ENCODE peak calls at places on chromosomes 5 and 9, in five cellular contexts. J, M, A, E and Q are unnamed samples. For H3K27me3, the result is how much of the 10 kb centered on the place peaks cover.

GRCh38 chr9:97842960-97843359 is 10.1 kb upstream of the FOXE1 start:
- DNase-seq in J (no peak), M (no peak), A (no peak), E (no peak), Q (no peak)

GRCh38 chr5:168948746-168949145 is 352.2 kb downstream of the SLIT3 start:
- DNase-seq in J (no peak), M (no peak), A (no peak), E (no peak), Q (no peak)

GRCh38 chr9:99823392-99824377 is 2.0 kb downstream of the NR4A3 start:
- DNase-seq in J (peak), M (peak), A (peak), E (peak), Q (peak)

GRCh38 chr9:93258818-93259489 is 75.0 kb downstream of the WNK2 start:
- DNase-seq in J (no peak), M (no peak), A (no peak), E (peak), Q (peak)

GRCh38 chr5:57447656-57448055 is 35.0 kb downstream of the ACTBL2 start:
- DNase-seq in J (peak), M (no peak), A (no peak), E (no peak), Q (no peak)

GRCh38 chr5:64789457-64789856 is 20.7 kb downstream of the CWC27 start:
- DNase-seq in J (peak), M (no peak), A (no peak), E (no peak), Q (no peak)

GRCh38 chr9:21110708-21111576 is 30.7 kb downstream of the IFNW1 start:
- DNase-seq in J (peak), M (no peak), A (peak), E (no peak), Q (no peak)

GRCh38 chr5:91311697-91312501 is 71.2 kb downstream of the ARRDC3 start:
- DNase-seq in J (peak), M (peak), A (peak), E (peak), Q (peak)

GRCh38 chr9:16626577-16627130 is 243.8 kb downstream of the BNC2 start:
- DNase-seq in J (peak), M (no peak), A (peak), E (no peak), Q (no peak)

GRCh38 chr9:15642369-15642962 is 89.6 kb downstream of the CCDC171 start:
- DNase-seq in J (peak), M (no peak), A (peak), E (no peak), Q (no peak)

GRCh38 chr5:35198681-35199080 is 31.6 kb downstream of the PRLR start:
- DNase-seq in J (no peak), M (no peak), A (no peak), E (no peak), Q (no peak)

GRCh38 chr9:137459601-137460362 is 648 bp upstream of the NSMF start:
- DNase-seq in J (no peak), M (no peak), A (no peak), E (no peak), Q (no peak)

GRCh38 chr5:74761241-74761640 is 5.7 kb downstream of the GFM2 start:
- DNase-seq in J (peak), M (no peak), A (no peak), E (no peak), Q (no peak)

GRCh38 chr9:8301296-8301695 is 501.7 kb upstream of the DMAC1 start:
- DNase-seq in J (no peak), M (no peak), A (no peak), E (no peak), Q (no peak)

GRCh38 chr5:169970911-169971436 is 9.3 kb downstream of the INSYN2B start:
- DNase-seq in J (peak), M (no peak), A (no peak), E (peak), Q (no peak)

GRCh38 chr9:131397100-131397790 is 3.4 kb downstream of the PRRC2B start:
- DNase-seq in J (peak), M (no peak), A (peak), E (no peak), Q (no peak)

GRCh38 chr5:39198080-39198479 is 21.3 kb downstream of the FYB1 start:
- DNase-seq in J (no peak), M (no peak), A (no peak), E (no peak), Q (no peak)

GRCh38 chr9:133133680-133134418 is 12.8 kb upstream of the RALGDS start:
- DNase-seq in J (peak), M (peak), A (peak), E (peak), Q (peak)

GRCh38 chr5:14227501-14227900 is 84.4 kb downstream of the TRIO start:
- DNase-seq in J (no peak), M (no peak), A (no peak), E (no peak), Q (no peak)

GRCh38 chr5:106312360-106312759 is 1358.4 kb downstream of the EFNA5 start:
- DNase-seq in J (peak), M (no peak), A (no peak), E (no peak), Q (no peak)

GRCh38 chr5:157252741-157253465 is 13.0 kb upstream of the CYFIP2 start:
- DNase-seq in J (peak), M (no peak), A (no peak), E (peak), Q (no peak)

GRCh38 chr5:64727150-64727549 is 36.8 kb downstream of the SHISAL2B start:
- DNase-seq in J (no peak), M (no peak), A (no peak), E (no peak), Q (no peak)

GRCh38 chr9:128218172-128218517 is 15.0 kb downstream of the DNM1 start:
- DNase-seq in J (no peak), M (no peak), A (no peak), E (no peak), Q (no peak)

GRCh38 chr5:58156354-58156753 is 303.5 kb downstream of the PLK2 start:
- DNase-seq in J (peak), M (no peak), A (no peak), E (no peak), Q (no peak)

GRCh38 chr5:135456238-135457099 is 4.3 kb upstream of the TIFAB start:
- DNase-seq in J (peak), M (peak), A (no peak), E (peak), Q (peak)

GRCh38 chr9:93319992-93320490 is 131.4 kb upstream of the FAM120A start:
- DNase-seq in J (no peak), M (no peak), A (no peak), E (no peak), Q (no peak)

GRCh38 chr9:18255158-18255629 is 218.8 kb upstream of the ADAMTSL1 start:
- DNase-seq in J (peak), M (peak), A (peak), E (peak), Q (peak)

GRCh38 chr5:10987881-10988504 is 227.0 kb upstream of the DAP start:
- DNase-seq in J (no peak), M (peak), A (peak), E (peak), Q (peak)

GRCh38 chr9:70409800-70410199 is 4.7 kb downstream of the KLF9 start:
- DNase-seq in J (no peak), M (no peak), A (no peak), E (no peak), Q (no peak)

DNA sequence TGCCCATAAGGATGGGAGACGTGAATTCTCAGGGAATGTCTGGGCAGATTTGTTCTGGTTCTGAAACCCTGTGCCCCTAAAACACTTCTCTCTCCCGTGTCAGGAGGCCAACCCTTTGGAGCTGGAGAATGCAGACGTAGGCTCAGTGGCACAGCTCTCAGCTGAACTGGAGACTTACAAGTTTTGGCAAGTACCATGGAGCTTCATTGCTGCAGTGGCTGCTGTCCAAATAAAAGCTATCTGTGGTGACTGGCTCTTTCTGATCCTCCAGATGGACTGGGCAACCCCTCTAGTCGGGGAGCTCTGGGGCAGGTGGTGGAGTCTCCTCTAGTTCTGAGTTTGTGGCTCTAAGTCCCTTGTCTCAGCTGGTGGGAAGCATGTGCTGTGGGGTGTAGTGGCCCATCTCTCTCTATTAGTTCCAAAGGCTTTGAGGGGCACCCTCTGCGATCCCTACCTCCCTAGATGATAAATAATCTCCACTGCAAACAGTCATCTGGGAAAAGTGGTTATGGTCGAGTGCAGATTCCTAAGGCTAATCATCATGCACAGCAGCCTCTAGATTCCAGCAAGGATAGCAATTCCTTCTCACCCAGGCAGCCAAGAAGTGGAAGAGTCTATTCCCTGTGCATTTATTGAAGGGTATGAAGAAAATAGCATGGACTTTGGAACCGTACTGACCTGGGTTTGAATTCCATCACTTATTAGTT is 204.2 kb upstream of the KLF4 start:
- DNase-seq in J (peak), M (no peak), A (no peak), E (no peak), Q (no peak)
- TF ChIP-seq CTCF in J (no peak), M (no peak), A (no peak), E (no peak), Q (no peak)

DNA sequence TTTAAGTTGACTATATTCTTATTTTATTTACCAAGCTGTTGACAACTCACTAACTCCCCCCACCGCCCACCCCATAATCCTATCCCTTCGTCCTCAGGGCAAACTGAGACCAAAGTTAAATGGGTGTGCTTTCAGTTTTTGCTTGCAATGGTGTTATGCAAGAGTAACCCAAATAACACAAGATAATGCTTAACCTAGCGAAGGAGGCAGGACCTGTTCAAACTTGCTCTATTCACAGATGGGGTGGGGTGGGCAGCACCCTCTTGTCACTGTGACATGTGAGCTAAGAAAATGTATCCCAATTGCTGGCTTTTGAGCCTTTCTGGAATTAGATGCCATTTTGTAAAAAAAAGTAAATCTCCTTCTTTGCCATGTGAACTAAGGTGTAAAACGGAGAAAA is 40.4 kb downstream of the GLIS3 start:
- DNase-seq in J (no peak), M (no peak), A (no peak), E (no peak), Q (no peak)
- H3K27me3 ChIP-seq in J (under half), M (under half), A (under half), E (under half), Q (under half)

GRCh38 chr5:172451771-172452197 is 2.5 kb downstream of the SH3PXD2B start:
- DNase-seq in J (peak), M (no peak), A (peak), E (peak), Q (peak)

GRCh38 chr5:172453206-172453985 is 929 bp downstream of the SH3PXD2B start:
- DNase-seq in J (peak), M (no peak), A (peak), E (no peak), Q (peak)

GRCh38 chr5:172453986-172454354 is 355 bp downstream of the SH3PXD2B start:
- DNase-seq in J (no peak), M (no peak), A (peak), E (no peak), Q (peak)

GRCh38 chr5:172450861-172451695 is 3.2 kb downstream of the SH3PXD2B start:
- DNase-seq in J (no peak), M (no peak), A (peak), E (peak), Q (peak)

DNA sequence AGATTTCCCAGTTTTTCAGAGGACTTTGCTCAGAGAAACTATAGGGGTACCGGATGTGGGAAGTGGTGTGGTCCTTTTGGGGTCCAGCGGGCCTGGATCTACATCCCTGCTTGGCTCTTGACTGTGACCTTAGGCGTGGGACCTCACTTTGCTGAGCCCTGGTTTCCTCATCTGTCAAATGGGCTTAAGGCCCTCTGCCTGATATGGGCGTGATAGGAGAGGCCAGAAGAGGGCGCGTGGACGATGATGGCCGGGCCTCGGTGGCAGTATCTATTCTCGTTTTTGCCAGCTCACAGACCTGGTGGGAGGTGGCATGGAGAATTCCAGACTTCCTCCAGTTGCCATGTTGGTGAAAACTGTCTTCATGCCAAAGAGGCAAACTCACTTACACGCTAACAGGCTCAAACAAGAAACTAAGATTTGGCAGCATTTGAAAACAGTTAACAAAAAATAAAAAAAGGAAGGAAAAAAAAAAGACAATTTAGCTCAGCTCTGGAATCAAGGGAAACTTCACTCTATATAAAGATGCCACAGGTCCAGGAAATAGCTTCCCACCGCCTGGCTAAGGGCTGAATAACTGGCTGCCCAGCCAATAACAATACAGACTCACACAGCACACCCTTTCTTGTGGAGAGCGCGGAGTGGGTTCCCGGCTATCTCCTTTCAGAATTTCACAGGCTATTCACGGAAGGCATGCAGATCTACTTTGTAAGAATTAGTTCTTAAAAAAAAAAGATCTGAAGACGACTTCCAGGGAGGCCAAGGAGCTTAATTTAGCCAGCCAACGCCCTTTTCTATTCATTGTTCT is 1.7 kb downstream of the SH3PXD2B start:
- DNase-seq in J (peak), M (no peak), A (no peak), E (peak), Q (peak)
- TF ChIP-seq CTCF in J (peak), M (no peak), A (peak), E (no peak), Q (no peak)

DNA sequence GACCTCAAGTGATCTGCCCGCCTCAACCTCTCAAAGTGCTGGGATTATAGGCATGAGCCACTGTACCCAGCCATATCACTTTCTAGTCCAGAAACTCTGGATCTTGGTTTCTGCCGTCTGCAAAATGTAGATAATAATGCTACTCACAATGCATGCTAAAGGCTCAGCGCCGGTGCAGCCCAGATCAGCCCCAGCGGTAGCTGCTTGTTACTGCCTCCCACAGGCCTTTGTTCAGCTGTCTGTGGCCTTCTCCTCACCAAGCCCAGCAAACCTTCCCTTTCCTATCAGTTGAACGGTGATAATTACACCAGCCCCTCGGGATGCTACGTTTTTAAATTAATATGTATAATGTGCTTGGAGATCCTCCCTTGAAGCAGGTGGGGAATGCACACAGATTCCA is 26.2 kb upstream of the MSX2 start:
- DNase-seq in J (no peak), M (no peak), A (no peak), E (no peak), Q (no peak)
- H3K27me3 ChIP-seq in J (under half), M (under half), A (under half), E (under half), Q (under half)

DNA sequence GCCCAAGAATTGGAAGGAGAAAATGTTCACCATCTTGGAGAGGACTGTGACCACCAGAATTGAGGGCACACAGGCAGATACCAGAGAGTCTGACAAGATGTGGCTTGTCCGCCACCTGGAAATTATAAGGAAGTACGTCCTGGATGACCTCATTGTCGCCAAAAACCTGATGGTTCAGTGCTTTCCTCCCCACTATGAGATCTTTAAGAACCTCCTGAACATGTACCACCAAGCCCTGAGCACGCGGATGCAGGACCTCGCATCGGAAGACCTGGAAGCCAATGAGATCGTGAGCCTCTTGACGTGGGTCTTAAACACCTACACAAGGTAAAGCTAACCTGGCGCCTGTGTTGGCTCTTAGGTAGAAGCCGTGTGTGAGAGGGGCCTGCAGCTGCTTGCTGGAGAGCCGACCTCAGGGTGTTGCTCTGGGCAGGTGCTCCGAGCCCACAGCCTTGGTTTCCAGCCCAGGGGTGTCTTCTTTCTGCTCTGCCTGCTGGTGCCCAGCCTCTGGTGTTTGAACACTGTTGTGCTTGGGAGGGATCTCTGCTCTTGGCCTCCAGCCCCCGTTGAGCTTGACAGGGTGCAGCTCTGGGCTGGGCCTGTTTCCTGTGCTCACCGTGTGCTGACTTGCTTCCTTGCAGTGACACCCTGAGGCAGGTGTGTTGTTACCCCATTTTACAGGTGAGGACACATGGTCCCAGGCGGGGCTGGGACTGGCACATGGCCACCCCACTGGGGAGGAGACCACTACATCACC is 10.9 kb downstream of the EXOC3 start:
- DNase-seq in J (no peak), M (no peak), A (no peak), E (peak), Q (peak)
- TF ChIP-seq CTCF in J (no peak), M (no peak), A (peak), E (no peak), Q (no peak)

DNA sequence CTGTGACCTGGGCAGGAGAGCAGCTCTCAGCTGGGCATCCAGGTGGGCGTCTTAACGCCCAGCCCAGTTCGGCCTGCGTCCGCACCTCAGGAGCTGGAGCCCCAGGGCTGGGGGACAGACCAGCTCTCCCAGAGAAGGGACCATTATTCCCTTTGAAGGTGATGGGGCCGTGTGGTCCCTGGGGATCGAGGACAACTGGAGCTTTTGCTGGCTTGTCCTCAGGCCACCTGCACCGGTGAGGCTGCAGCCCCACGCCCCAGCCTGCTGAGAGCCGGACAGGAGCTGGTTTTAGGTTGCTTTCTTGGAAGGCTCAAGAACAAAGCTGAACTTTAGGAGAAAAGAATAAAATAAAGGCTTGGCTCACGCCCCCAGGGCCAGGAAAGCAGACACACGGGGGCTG is 40.9 kb downstream of the NACC2 start:
- DNase-seq in J (no peak), M (no peak), A (no peak), E (no peak), Q (no peak)
- H3K27me3 ChIP-seq in J (under half), M (under half), A (under half), E (under half), Q (under half)

DNA sequence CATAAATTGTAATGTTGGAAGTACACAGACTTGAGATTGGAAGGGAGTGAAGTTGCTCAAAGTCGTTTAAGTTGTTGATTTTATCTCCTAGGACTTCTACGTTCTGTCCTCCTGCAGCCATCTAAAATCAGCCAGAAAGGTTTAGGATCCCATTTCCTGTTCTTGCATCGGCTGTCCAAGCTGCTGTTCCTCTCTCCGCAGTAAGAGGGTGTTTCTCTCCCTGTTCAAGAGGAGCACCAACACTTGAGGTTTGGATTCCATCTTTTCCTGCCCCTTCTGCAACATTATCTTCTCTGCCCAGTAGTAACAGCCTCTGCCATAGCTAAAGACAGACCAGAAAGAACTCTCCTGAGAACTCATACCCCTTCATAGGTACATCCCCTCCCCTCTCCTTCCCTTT is 373.4 kb downstream of the GADD45G start:
- DNase-seq in J (peak), M (no peak), A (peak), E (no peak), Q (no peak)
- TF ChIP-seq CTCF in J (no peak), M (no peak), A (peak), E (peak), Q (no peak)

DNA sequence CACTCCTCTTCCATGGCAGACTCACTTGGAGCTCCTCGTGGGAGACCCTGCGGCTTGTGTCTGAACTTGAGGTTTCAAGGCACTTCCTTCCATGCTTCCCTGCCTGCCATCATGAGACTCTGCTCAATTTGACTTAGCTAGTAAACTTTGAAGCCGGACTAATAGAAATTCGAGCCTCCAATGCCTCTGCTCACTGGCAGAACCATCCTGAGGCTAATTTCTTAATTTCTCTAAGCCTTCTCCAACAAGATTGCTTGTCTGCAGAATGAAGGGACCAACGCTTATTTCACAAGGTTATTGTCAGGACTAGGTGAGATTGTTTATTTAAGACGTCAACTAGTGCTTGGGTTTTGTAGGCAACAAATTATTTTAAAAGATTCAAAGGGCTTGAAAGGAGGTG is 3.2 kb downstream of the POU4F3 start:
- DNase-seq in J (no peak), M (no peak), A (no peak), E (no peak), Q (no peak)
- H3K27me3 ChIP-seq in J (half or more), M (under half), A (half or more), E (under half), Q (half or more)